ENCODE peak calls at places on chromosomes 7 and 10, in ten cellular contexts. One of them, this sample, is unnamed.

GRCh38 chr10:129079705-129080104 is 387.3 kb upstream of the MGMT start:
- DNase-seq in right lobe of liver: no peak
- DNase-seq in transverse colon: peak
- DNase-seq in tibial nerve: peak
- DNase-seq in lower leg skin: peak
- DNase-seq in ovary: no peak
- DNase-seq in A549: no peak
- DNase-seq in spleen: no peak
- DNase-seq in H54: no peak
- DNase-seq in uterus: no peak
- DNase-seq in this sample: no peak

GRCh38 chr10:30115391-30116253 is 56.2 kb upstream of the JCAD start:
- DNase-seq in transverse colon: no peak
- DNase-seq in A549: no peak
- DNase-seq in right lobe of liver: no peak
- DNase-seq in uterus: no peak
- DNase-seq in spleen: no peak
- DNase-seq in lower leg skin: no peak
- DNase-seq in ovary: no peak
- DNase-seq in tibial nerve: no peak
- DNase-seq in H54: no peak
- DNase-seq in this sample: peak

GRCh38 chr10:113965077-113965476 is 78.6 kb upstream of the ADRB1 start:
- DNase-seq in right lobe of liver: no peak
- DNase-seq in tibial nerve: no peak
- DNase-seq in ovary: no peak
- DNase-seq in transverse colon: no peak
- DNase-seq in A549: no peak
- DNase-seq in lower leg skin: no peak
- DNase-seq in H54: no peak
- DNase-seq in uterus: no peak
- DNase-seq in spleen: no peak
- DNase-seq in this sample: no peak

GRCh38 chr7:36967387-36967786 is 243.1 kb upstream of the AOAH start:
- DNase-seq in H54: peak
- DNase-seq in transverse colon: peak
- DNase-seq in lower leg skin: peak
- DNase-seq in tibial nerve: peak
- DNase-seq in ovary: peak
- DNase-seq in right lobe of liver: peak
- DNase-seq in uterus: peak
- DNase-seq in spleen: no peak
- DNase-seq in A549: peak
- DNase-seq in this sample: peak

GRCh38 chr10:84039957-84040356 is 99.4 kb upstream of the GHITM start:
- DNase-seq in A549: no peak
- DNase-seq in lower leg skin: no peak
- DNase-seq in uterus: no peak
- DNase-seq in transverse colon: no peak
- DNase-seq in H54: no peak
- DNase-seq in right lobe of liver: no peak
- DNase-seq in spleen: no peak
- DNase-seq in tibial nerve: no peak
- DNase-seq in ovary: no peak
- DNase-seq in this sample: no peak

GRCh38 chr7:85184599-85185354 is 2.1 kb downstream of the SEMA3D start:
- DNase-seq in lower leg skin: peak
- DNase-seq in uterus: no peak
- DNase-seq in H54: no peak
- DNase-seq in transverse colon: peak
- DNase-seq in ovary: peak
- DNase-seq in tibial nerve: no peak
- DNase-seq in A549: no peak
- DNase-seq in right lobe of liver: no peak
- DNase-seq in spleen: peak
- DNase-seq in this sample: peak

GRCh38 chr7:8232999-8233847 is 28.7 kb downstream of the ICA1 start:
- DNase-seq in uterus: no peak
- DNase-seq in ovary: no peak
- DNase-seq in lower leg skin: no peak
- DNase-seq in transverse colon: no peak
- DNase-seq in spleen: no peak
- DNase-seq in A549: no peak
- DNase-seq in tibial nerve: no peak
- DNase-seq in H54: no peak
- DNase-seq in right lobe of liver: no peak
- DNase-seq in this sample: no peak

GRCh38 chr7:132106491-132106890 is 469.8 kb downstream of the PLXNA4 start:
- DNase-seq in tibial nerve: no peak
- DNase-seq in ovary: no peak
- DNase-seq in right lobe of liver: no peak
- DNase-seq in H54: no peak
- DNase-seq in spleen: no peak
- DNase-seq in A549: no peak
- DNase-seq in uterus: no peak
- DNase-seq in transverse colon: no peak
- DNase-seq in lower leg skin: no peak
- DNase-seq in this sample: no peak

DNA sequence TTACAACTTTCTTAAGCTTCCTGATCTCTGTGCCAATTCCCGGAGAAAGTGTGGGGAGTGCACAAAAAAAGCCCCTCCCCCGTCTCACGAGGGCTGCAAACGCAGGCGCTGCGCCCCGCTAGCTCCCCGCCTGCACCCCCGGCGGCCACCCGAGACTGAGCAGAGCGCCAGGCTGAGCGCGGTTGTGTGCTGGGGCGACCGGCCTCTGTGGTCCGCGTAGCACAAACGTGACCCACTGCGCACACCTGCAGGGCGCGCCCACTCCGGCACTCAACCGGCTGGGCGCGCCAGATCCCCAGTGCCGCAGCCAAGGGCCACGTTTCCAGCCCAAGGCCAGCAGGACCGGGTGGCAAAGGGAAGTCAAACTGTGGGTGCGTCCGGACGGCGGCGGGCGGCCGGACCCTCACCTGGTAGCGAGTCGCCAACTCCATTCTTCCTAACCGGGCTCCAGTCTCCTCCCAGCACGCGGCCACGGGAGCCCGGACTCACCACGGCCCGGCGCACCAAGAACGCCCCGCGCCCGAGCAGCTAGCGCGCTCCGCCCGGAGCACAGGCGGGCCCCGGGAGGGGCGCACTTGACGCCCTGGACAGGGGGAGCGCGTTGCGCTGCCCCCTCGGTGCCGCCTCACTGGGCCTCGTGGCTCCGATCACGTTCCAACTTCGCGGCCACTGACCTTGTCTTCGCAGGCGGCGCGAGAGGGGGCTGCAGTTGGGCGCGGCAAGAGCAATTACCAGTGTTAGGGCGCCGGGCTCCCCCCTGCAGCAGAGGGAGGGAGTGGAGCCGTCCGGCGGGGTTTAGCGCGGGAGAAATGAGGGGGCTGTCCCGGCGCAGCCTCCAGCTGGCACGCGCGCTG is at the start of gene CDCA7L:
- DNase-seq in A549: peak
- DNase-seq in lower leg skin: peak
- DNase-seq in transverse colon: peak
- DNase-seq in H54: peak
- DNase-seq in spleen: peak
- DNase-seq in ovary: peak
- DNase-seq in uterus: peak
- DNase-seq in tibial nerve: peak
- DNase-seq in right lobe of liver: peak
- DNase-seq in this sample: peak
- TF ChIP-seq POLR2A in A549: peak
- TF ChIP-seq POLR2A in lower leg skin: no peak
- TF ChIP-seq POLR2A in transverse colon: peak
- TF ChIP-seq POLR2A in H54: peak
- TF ChIP-seq POLR2A in spleen: peak
- TF ChIP-seq POLR2A in ovary: peak
- TF ChIP-seq POLR2A in uterus: no peak
- TF ChIP-seq POLR2A in tibial nerve: peak
- TF ChIP-seq POLR2A in right lobe of liver: peak
- TF ChIP-seq POLR2A in this sample: peak

GRCh38 chr7:27130540-27131389 is at the start of gene HOXA4:
- DNase-seq in transverse colon: peak
- DNase-seq in uterus: peak
- DNase-seq in ovary: peak
- DNase-seq in right lobe of liver: peak
- DNase-seq in lower leg skin: peak
- DNase-seq in H54: peak
- DNase-seq in spleen: peak
- DNase-seq in A549: peak
- DNase-seq in tibial nerve: peak
- DNase-seq in this sample: peak

GRCh38 chr7:27128776-27129728 is 1.5 kb downstream of the HOXA4 start:
- DNase-seq in right lobe of liver: no peak
- DNase-seq in ovary: no peak
- DNase-seq in tibial nerve: no peak
- DNase-seq in uterus: no peak
- DNase-seq in transverse colon: no peak
- DNase-seq in H54: no peak
- DNase-seq in A549: no peak
- DNase-seq in lower leg skin: no peak
- DNase-seq in spleen: no peak
- DNase-seq in this sample: no peak

GRCh38 chr7:27131390-27131819 is 848 bp upstream of the HOXA4 start:
- DNase-seq in A549: no peak
- DNase-seq in tibial nerve: no peak
- DNase-seq in lower leg skin: no peak
- DNase-seq in uterus: no peak
- DNase-seq in H54: no peak
- DNase-seq in spleen: no peak
- DNase-seq in right lobe of liver: no peak
- DNase-seq in transverse colon: no peak
- DNase-seq in ovary: no peak
- DNase-seq in this sample: no peak

GRCh38 chr7:27128034-27128433 is 2.5 kb downstream of the HOXA4 start:
- DNase-seq in A549: no peak
- DNase-seq in right lobe of liver: no peak
- DNase-seq in transverse colon: no peak
- DNase-seq in tibial nerve: no peak
- DNase-seq in lower leg skin: no peak
- DNase-seq in H54: no peak
- DNase-seq in uterus: no peak
- DNase-seq in ovary: no peak
- DNase-seq in spleen: no peak
- DNase-seq in this sample: no peak

DNA sequence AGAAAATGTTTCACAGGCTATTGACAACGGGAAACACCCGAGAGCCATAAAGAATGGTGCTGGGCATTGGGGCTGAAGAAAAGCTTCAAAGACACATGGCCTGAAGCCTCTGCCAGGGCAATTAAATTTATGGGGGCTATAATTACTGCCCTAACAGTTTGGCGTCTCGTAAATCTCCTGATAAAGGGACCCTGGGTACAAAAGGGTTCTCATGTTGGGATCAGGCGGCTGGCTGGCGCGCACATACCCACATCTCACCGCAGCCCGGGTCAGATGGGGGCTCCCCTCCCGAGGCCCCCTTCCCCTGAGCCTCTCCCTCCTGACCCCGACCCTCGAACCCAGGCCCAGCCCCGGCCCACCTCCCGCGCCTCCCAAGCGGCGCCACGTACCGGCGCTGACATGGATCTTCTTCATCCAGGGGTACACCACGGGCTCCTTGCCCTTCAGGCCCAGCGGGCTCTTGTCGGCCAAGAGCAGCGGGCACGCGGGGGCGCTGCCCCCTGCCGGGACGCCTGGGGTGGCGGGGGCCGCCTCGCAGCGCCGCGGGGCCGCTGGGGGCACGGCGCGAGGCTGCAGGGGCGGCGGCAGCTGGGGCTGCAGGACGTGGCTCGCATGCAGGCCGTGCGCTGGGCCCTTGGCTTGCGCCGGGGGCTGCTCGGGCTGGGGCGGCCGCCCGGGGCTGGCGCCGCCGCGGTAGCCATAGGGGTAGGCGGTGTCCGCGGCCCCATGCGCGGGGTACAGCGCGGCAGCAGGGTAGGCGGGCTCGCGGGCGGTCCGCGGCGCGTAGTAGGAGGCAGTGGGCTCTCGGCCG is 623 bp downstream of the HOXA4 start:
- DNase-seq in right lobe of liver: no peak
- DNase-seq in ovary: no peak
- DNase-seq in uterus: peak
- DNase-seq in transverse colon: peak
- DNase-seq in A549: no peak
- DNase-seq in spleen: no peak
- DNase-seq in lower leg skin: no peak
- DNase-seq in tibial nerve: no peak
- DNase-seq in H54: peak
- DNase-seq in this sample: no peak
- TF ChIP-seq POLR2A in right lobe of liver: no peak
- TF ChIP-seq POLR2A in ovary: no peak
- TF ChIP-seq POLR2A in uterus: no peak
- TF ChIP-seq POLR2A in transverse colon: peak
- TF ChIP-seq POLR2A in A549: no peak
- TF ChIP-seq POLR2A in spleen: no peak
- TF ChIP-seq POLR2A in lower leg skin: no peak
- TF ChIP-seq POLR2A in tibial nerve: no peak
- TF ChIP-seq POLR2A in H54: peak
- TF ChIP-seq POLR2A in this sample: no peak

DNA sequence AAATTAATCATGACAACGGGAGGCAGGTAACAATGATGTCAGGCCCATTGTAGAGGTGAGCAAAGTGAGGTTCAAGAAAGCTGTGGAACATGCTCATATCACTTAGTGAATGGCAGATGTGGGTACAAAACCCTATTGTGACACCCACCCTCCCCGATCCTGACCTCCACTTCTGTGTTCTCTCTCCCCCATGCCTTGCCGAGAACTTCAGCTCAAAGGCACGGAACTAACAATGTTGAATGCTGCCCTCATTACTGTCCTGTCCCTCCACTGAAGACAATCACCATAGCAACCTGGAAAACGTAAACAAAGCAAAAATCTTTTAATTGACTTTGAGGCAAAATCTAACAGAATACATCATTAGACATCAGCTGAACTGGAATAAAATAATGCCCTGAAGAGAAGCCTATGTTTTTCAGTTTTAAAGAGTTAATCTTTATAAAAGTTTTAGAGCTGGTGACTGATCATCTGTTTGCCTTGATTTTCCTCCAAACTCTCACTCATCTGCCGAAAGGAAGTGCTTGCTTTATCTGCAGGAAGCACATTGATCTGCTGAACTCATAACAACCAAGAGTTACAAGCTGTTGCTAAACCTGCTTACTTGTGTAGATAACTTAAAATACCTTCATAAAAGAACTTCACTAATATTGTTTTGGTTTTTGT is 133.6 kb downstream of the CUBN start:
- DNase-seq in ovary: no peak
- DNase-seq in uterus: no peak
- DNase-seq in transverse colon: no peak
- DNase-seq in A549: no peak
- DNase-seq in lower leg skin: no peak
- DNase-seq in tibial nerve: no peak
- DNase-seq in H54: no peak
- DNase-seq in spleen: no peak
- DNase-seq in right lobe of liver: no peak
- DNase-seq in this sample: no peak
- TF ChIP-seq POLR2A in ovary: no peak
- TF ChIP-seq POLR2A in uterus: no peak
- TF ChIP-seq POLR2A in transverse colon: no peak
- TF ChIP-seq POLR2A in A549: no peak
- TF ChIP-seq POLR2A in lower leg skin: no peak
- TF ChIP-seq POLR2A in tibial nerve: no peak
- TF ChIP-seq POLR2A in H54: no peak
- TF ChIP-seq POLR2A in spleen: no peak
- TF ChIP-seq POLR2A in right lobe of liver: no peak
- TF ChIP-seq POLR2A in this sample: no peak

GRCh38 chr10:71771821-71772617 is 1.3 kb downstream of the VSIR start:
- DNase-seq in lower leg skin: peak
- DNase-seq in ovary: peak
- DNase-seq in spleen: no peak
- DNase-seq in transverse colon: peak
- DNase-seq in tibial nerve: peak
- DNase-seq in H54: peak
- DNase-seq in A549: peak
- DNase-seq in uterus: peak
- DNase-seq in right lobe of liver: no peak
- DNase-seq in this sample: peak
- TF ChIP-seq POLR2A in lower leg skin: no peak
- TF ChIP-seq POLR2A in ovary: peak
- TF ChIP-seq POLR2A in spleen: no peak
- TF ChIP-seq POLR2A in transverse colon: peak
- TF ChIP-seq POLR2A in tibial nerve: peak
- TF ChIP-seq POLR2A in H54: no peak
- TF ChIP-seq POLR2A in A549: no peak
- TF ChIP-seq POLR2A in uterus: peak
- TF ChIP-seq POLR2A in right lobe of liver: no peak
- TF ChIP-seq POLR2A in this sample: peak